ENCODE peak calls at places on chromosomes 13 and 19, in six cellular contexts. G is ovary; H is CD4-positive, alpha-beta T cell; R is tibial nerve; K is uterus; Q is foreskin keratinocyte. I is an unnamed sample.

GRCh38 chr19:35357867-35358573 is at the start of gene FFAR3:
- DNase-seq in G (no peak), H (no peak), R (no peak), K (no peak), Q (no peak), I (peak; percentile 41)

GRCh38 chr19:6271251-6271650 is 8.5 kb downstream of the MLLT1 start:
- DNase-seq in G (peak; percentile 59), H (no peak), R (no peak), K (no peak), Q (no peak), I (no peak)

GRCh38 chr13:100808848-100809247 is 134.3 kb upstream of the TMTC4 start:
- DNase-seq in G (no peak), H (no peak), R (no peak), K (no peak), Q (no peak), I (no peak)

GRCh38 chr19:6925801-6926751 is 38.7 kb downstream of the ADGRE1 start:
- DNase-seq in G (no peak), H (no peak), R (no peak), K (no peak), Q (no peak), I (no peak)

GRCh38 chr13:31236211-31236786 is 36.5 kb downstream of the B3GLCT start:
- DNase-seq in G (no peak), H (no peak), R (no peak), K (peak; percentile 54), Q (no peak), I (no peak)

GRCh38 chr19:19338082-19338481 is 17.5 kb downstream of the MAU2 start:
- DNase-seq in G (no peak), H (no peak), R (no peak), K (no peak), Q (no peak), I (peak; percentile 81)

GRCh38 chr13:75968103-75968838 is 332.1 kb downstream of the LMO7 start:
- DNase-seq in G (no peak), H (no peak), R (no peak), K (no peak), Q (peak; percentile 61), I (no peak)

GRCh38 chr19:4957981-4958380 is 10.9 kb upstream of the KDM4B start:
- DNase-seq in G (no peak), H (no peak), R (no peak), K (no peak), Q (no peak), I (no peak)

GRCh38 chr19:33400856-33401682 is 27.6 kb downstream of the CEBPG start:
- DNase-seq in G (no peak), H (no peak), R (peak; percentile 11), K (no peak), Q (no peak), I (no peak)

GRCh38 chr19:4722671-4723464 is 774 bp downstream of the DPP9 start:
- DNase-seq in G (peak; percentile 70), H (peak; percentile 5), R (no peak), K (peak; percentile 51), Q (no peak), I (peak; percentile 79)

GRCh38 chr13:79859756-79860155 is 378.8 kb downstream of the NDFIP2 start:
- DNase-seq in G (no peak), H (no peak), R (no peak), K (no peak), Q (no peak), I (no peak)

GRCh38 chr19:5873617-5874199 is 3.4 kb upstream of the FUT5 start:
- DNase-seq in G (no peak), H (no peak), R (no peak), K (no peak), Q (no peak), I (no peak)

GRCh38 chr19:3697671-3698385 is 2.4 kb downstream of the PIP5K1C start:
- DNase-seq in G (no peak), H (no peak), R (no peak), K (no peak), Q (no peak), I (no peak)

GRCh38 chr13:26021516-26021915 is 30.3 kb downstream of the SHISA2 start:
- DNase-seq in G (no peak), H (no peak), R (no peak), K (no peak), Q (peak; percentile 73), I (no peak)

GRCh38 chr19:17623224-17623935 is 64.8 kb downstream of the UNC13A start:
- DNase-seq in G (no peak), H (no peak), R (no peak), K (no peak), Q (no peak), I (no peak)

GRCh38 chr13:99984134-99984462 is 2.5 kb downstream of the ZIC2 start:
- DNase-seq in G (no peak), H (no peak), R (no peak), K (no peak), Q (no peak), I (no peak)

GRCh38 chr13:107124129-107124718 is 556.3 kb upstream of the ARGLU1 start:
- DNase-seq in G (no peak), H (no peak), R (no peak), K (no peak), Q (no peak), I (no peak)

GRCh38 chr13:48595330-48596127 is 58.2 kb upstream of the CYSLTR2 start:
- DNase-seq in G (peak; percentile 65), H (peak; percentile 50), R (no peak), K (peak; percentile 66), Q (no peak), I (peak; percentile 79)

GRCh38 chr13:33272531-33273124 is 12.9 kb downstream of the STARD13 start:
- DNase-seq in G (no peak), H (no peak), R (no peak), K (no peak), Q (peak; percentile 49), I (no peak)

GRCh38 chr19:6481541-6482342 is at the start of gene DENND1C:
- DNase-seq in G (no peak), H (peak; percentile 66), R (no peak), K (no peak), Q (no peak), I (peak; percentile 62)

GRCh38 chr19:42172261-42172660 is 40.0 kb upstream of the POU2F2 start:
- DNase-seq in G (no peak), H (no peak), R (no peak), K (no peak), Q (no peak), I (no peak)

GRCh38 chr19:36257512-36257876 is 42.6 kb downstream of the ZNF146 start:
- DNase-seq in G (peak; percentile 49), H (no peak), R (no peak), K (no peak), Q (no peak), I (peak; percentile 41)

GRCh38 chr19:45442927-45443461 is 19.3 kb upstream of the ERCC1 start:
- DNase-seq in G (peak; percentile 52), H (no peak), R (peak; percentile 48), K (peak; percentile 61), Q (no peak), I (peak; percentile 64)

GRCh38 chr13:63297162-63297561 is 1881.5 kb upstream of the PCDH20 start:
- DNase-seq in G (no peak), H (no peak), R (no peak), K (no peak), Q (no peak), I (no peak)

GRCh38 chr13:93227280-93227905 is 786 bp downstream of the GPC6 start:
- DNase-seq in G (no peak), H (no peak), R (peak; percentile 16), K (no peak), Q (peak; percentile 64), I (no peak)

GRCh38 chr19:10641248-10641647 is 12.9 kb upstream of the ILF3 start:
- DNase-seq in G (no peak), H (no peak), R (no peak), K (no peak), Q (no peak), I (no peak)

GRCh38 chr19:10643968-10644290 is 10.2 kb upstream of the ILF3 start:
- DNase-seq in G (no peak), H (no peak), R (no peak), K (no peak), Q (no peak), I (no peak)

GRCh38 chr19:10642473-10642872 is 11.7 kb upstream of the ILF3 start:
- DNase-seq in G (no peak), H (no peak), R (no peak), K (no peak), Q (no peak), I (no peak)

GRCh38 chr19:10644351-10645007 is 9.7 kb upstream of the ILF3 start:
- DNase-seq in G (peak; percentile 86), H (peak; percentile 86), R (peak; percentile 72), K (peak; percentile 82), Q (no peak), I (peak; percentile 91)

GRCh38 chr19:10643166-10643967 is 10.8 kb upstream of the ILF3 start:
- DNase-seq in G (no peak), H (no peak), R (no peak), K (no peak), Q (no peak), I (no peak)
- TF ChIP-seq CTCF in G (no peak), H (no peak), R (no peak), K (no peak), Q (no peak), I (no peak)

GRCh38 chr13:112670118-112670517 is 19.7 kb upstream of the ATP11A start:
- DNase-seq in G (no peak), H (no peak), R (no peak), K (no peak), Q (no peak), I (no peak)
- TF ChIP-seq CTCF in G (no peak), H (no peak), R (no peak), K (no peak), Q (no peak), I (no peak)

DNA sequence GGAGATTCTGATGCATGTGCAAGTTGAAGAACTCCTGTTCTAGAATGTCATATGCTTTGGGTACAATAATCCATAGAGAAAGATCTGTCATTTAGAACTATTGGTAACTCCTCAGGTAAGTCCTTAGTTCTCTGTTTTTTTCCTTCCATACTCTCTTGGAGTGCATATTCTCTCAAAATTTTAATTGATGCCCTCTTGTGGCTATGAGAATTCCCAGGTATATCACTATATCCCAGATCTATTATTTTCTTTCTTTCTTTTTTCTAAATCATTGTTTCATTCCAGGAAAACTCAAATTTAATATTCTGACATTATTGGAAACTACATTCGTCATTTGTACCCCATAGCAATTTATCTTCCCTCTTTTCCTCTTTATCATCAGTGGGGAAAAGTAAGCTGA is 485.4 kb downstream of the KLF5 start:
- DNase-seq in G (no peak), H (no peak), R (no peak), K (no peak), Q (no peak), I (no peak)
- TF ChIP-seq CTCF in G (no peak), H (no peak), R (no peak), K (no peak), Q (peak; percentile 48), I (no peak)

GRCh38 chr19:47228168-47228936 is 2.6 kb downstream of the BBC3 start:
- DNase-seq in G (peak; percentile 64), H (no peak), R (no peak), K (peak; percentile 65), Q (no peak), I (peak; percentile 65)

GRCh38 chr19:47227347-47228167 is 3.4 kb downstream of the BBC3 start:
- DNase-seq in G (peak; percentile 82), H (no peak), R (peak; percentile 79), K (peak; percentile 93), Q (no peak), I (peak; percentile 94)

GRCh38 chr19:47226426-47227346 is 4.3 kb downstream of the BBC3 start:
- DNase-seq in G (peak; percentile 69), H (no peak), R (peak; percentile 72), K (peak; percentile 82), Q (no peak), I (peak; percentile 88)

GRCh38 chr19:47228937-47229673 is 1.9 kb downstream of the BBC3 start:
- DNase-seq in G (no peak), H (no peak), R (no peak), K (peak; percentile 40), Q (no peak), I (peak; percentile 43)

GRCh38 chr19:47225746-47226425 is 5.1 kb downstream of the BBC3 start:
- DNase-seq in G (peak; percentile 94), H (peak; percentile 80), R (peak; percentile 79), K (peak; percentile 89), Q (no peak), I (peak; percentile 92)
- TF ChIP-seq CTCF in G (peak; percentile 88), H (no peak), R (peak; percentile 36), K (peak; percentile 75), Q (peak; percentile 63), I (peak; percentile 62)